ENCODE peak calls at places on chromosome 1, in four cellular contexts. One of them, this sample, is unnamed.

GRCh38 chr1:234911787-234912186 is 216.8 kb downstream of the TOMM20 start:
- DNase-seq in fibroblast of lung: no peak
- DNase-seq in astrocyte: no peak
- DNase-seq in HepG2: no peak
- DNase-seq in this sample: no peak

GRCh38 chr1:100354971-100355394 is 2.7 kb downstream of the CDC14A start:
- DNase-seq in astrocyte: peak
- DNase-seq in fibroblast of lung: peak
- DNase-seq in HepG2: peak
- DNase-seq in this sample: peak

GRCh38 chr1:116321766-116322175 is 51.3 kb upstream of the ATP1A1 start:
- DNase-seq in astrocyte: no peak
- DNase-seq in fibroblast of lung: no peak
- DNase-seq in HepG2: peak
- DNase-seq in this sample: no peak

GRCh38 chr1:179958359-179958758 is 3.7 kb downstream of the CEP350 start:
- DNase-seq in astrocyte: no peak
- DNase-seq in fibroblast of lung: no peak
- DNase-seq in HepG2: no peak
- DNase-seq in this sample: no peak

GRCh38 chr1:201656670-201657032 is 117.7 kb downstream of the NAV1 start:
- DNase-seq in HepG2: no peak
- DNase-seq in astrocyte: no peak
- DNase-seq in fibroblast of lung: peak
- DNase-seq in this sample: no peak

GRCh38 chr1:207309775-207310273 is 11.7 kb upstream of the CD55 start:
- DNase-seq in fibroblast of lung: peak
- DNase-seq in HepG2: peak
- DNase-seq in astrocyte: peak
- DNase-seq in this sample: peak

GRCh38 chr1:38444311-38444710 is 397.7 kb upstream of the POU3F1 start:
- DNase-seq in fibroblast of lung: peak
- DNase-seq in HepG2: no peak
- DNase-seq in astrocyte: peak
- DNase-seq in this sample: peak

GRCh38 chr1:193325042-193325441 is 138.6 kb upstream of the B3GALT2 start:
- DNase-seq in astrocyte: no peak
- DNase-seq in HepG2: no peak
- DNase-seq in fibroblast of lung: no peak
- DNase-seq in this sample: peak

GRCh38 chr1:35324486-35324885 is 56.0 kb downstream of the ZMYM4 start:
- DNase-seq in fibroblast of lung: peak
- DNase-seq in HepG2: no peak
- DNase-seq in astrocyte: peak
- DNase-seq in this sample: peak

GRCh38 chr1:99673285-99673684 is 27.4 kb downstream of the PALMD start:
- DNase-seq in fibroblast of lung: no peak
- DNase-seq in astrocyte: no peak
- DNase-seq in HepG2: no peak
- DNase-seq in this sample: no peak

GRCh38 chr1:7418442-7419080 is 352.5 kb upstream of the VAMP3 start:
- DNase-seq in fibroblast of lung: no peak
- DNase-seq in HepG2: no peak
- DNase-seq in astrocyte: no peak
- DNase-seq in this sample: no peak

GRCh38 chr1:19942657-19943056 is 19.2 kb upstream of the PLA2G2E start:
- DNase-seq in astrocyte: no peak
- DNase-seq in HepG2: no peak
- DNase-seq in fibroblast of lung: no peak
- DNase-seq in this sample: no peak

GRCh38 chr1:226643701-226644540 is 95.2 kb downstream of the ITPKB start:
- DNase-seq in fibroblast of lung: no peak
- DNase-seq in HepG2: no peak
- DNase-seq in astrocyte: no peak
- DNase-seq in this sample: no peak

GRCh38 chr1:1264868-1265272 is 8.8 kb downstream of the UBE2J2 start:
- DNase-seq in astrocyte: peak
- DNase-seq in fibroblast of lung: peak
- DNase-seq in HepG2: no peak
- DNase-seq in this sample: peak

GRCh38 chr1:2314803-2315710 is 76.3 kb downstream of the MORN1 start:
- DNase-seq in fibroblast of lung: peak
- DNase-seq in HepG2: peak
- DNase-seq in astrocyte: no peak
- DNase-seq in this sample: no peak

GRCh38 chr1:117527566-117528102 is 78.2 kb upstream of the TENT5C start:
- DNase-seq in astrocyte: peak
- DNase-seq in fibroblast of lung: peak
- DNase-seq in HepG2: no peak
- DNase-seq in this sample: no peak

GRCh38 chr1:110148961-110149360 is 1.3 kb upstream of the SLC6A17 start:
- DNase-seq in HepG2: no peak
- DNase-seq in fibroblast of lung: no peak
- DNase-seq in astrocyte: no peak
- DNase-seq in this sample: peak

GRCh38 chr1:42165511-42166210 is 1.1 kb upstream of the GUCA2A start:
- DNase-seq in HepG2: peak
- DNase-seq in fibroblast of lung: peak
- DNase-seq in astrocyte: peak
- DNase-seq in this sample: peak

GRCh38 chr1:200150721-200151120 is 123.2 kb downstream of the NR5A2 start:
- DNase-seq in astrocyte: peak
- DNase-seq in fibroblast of lung: peak
- DNase-seq in HepG2: no peak
- DNase-seq in this sample: peak

GRCh38 chr1:234628099-234628498 is 18.1 kb upstream of the IRF2BP2 start:
- DNase-seq in HepG2: no peak
- DNase-seq in fibroblast of lung: peak
- DNase-seq in astrocyte: peak
- DNase-seq in this sample: peak

GRCh38 chr1:115877511-115877910 is 36.6 kb upstream of the NHLH2 start:
- DNase-seq in HepG2: no peak
- DNase-seq in astrocyte: no peak
- DNase-seq in fibroblast of lung: no peak
- DNase-seq in this sample: peak

GRCh38 chr1:51924455-51924854 is 45.9 kb upstream of the NRDC start:
- DNase-seq in astrocyte: peak
- DNase-seq in HepG2: no peak
- DNase-seq in fibroblast of lung: peak
- DNase-seq in this sample: no peak

GRCh38 chr1:196144588-196144987 is 463.7 kb downstream of the KCNT2 start:
- DNase-seq in HepG2: no peak
- DNase-seq in fibroblast of lung: no peak
- DNase-seq in astrocyte: no peak
- DNase-seq in this sample: no peak

GRCh38 chr1:118821801-118822200 is 166.3 kb downstream of the TBX15 start:
- DNase-seq in fibroblast of lung: no peak
- DNase-seq in astrocyte: no peak
- DNase-seq in HepG2: no peak
- DNase-seq in this sample: no peak

GRCh38 chr1:29310616-29311180 is 74.4 kb downstream of the PTPRU start:
- DNase-seq in fibroblast of lung: no peak
- DNase-seq in HepG2: no peak
- DNase-seq in astrocyte: no peak
- DNase-seq in this sample: no peak

GRCh38 chr1:38885092-38885491 is 3.7 kb upstream of the GJA9 start:
- DNase-seq in astrocyte: no peak
- DNase-seq in fibroblast of lung: no peak
- DNase-seq in HepG2: no peak
- DNase-seq in this sample: no peak

GRCh38 chr1:57204942-57205787 is 218.7 kb downstream of the DAB1 start:
- DNase-seq in astrocyte: no peak
- DNase-seq in HepG2: no peak
- DNase-seq in fibroblast of lung: peak
- DNase-seq in this sample: no peak

GRCh38 chr1:224851210-224851849 is 78.1 kb upstream of the DNAH14 start:
- DNase-seq in HepG2: peak
- DNase-seq in astrocyte: peak
- DNase-seq in fibroblast of lung: peak
- DNase-seq in this sample: peak

GRCh38 chr1:29503441-29503840 is 267.1 kb downstream of the PTPRU start:
- DNase-seq in HepG2: no peak
- DNase-seq in fibroblast of lung: no peak
- DNase-seq in astrocyte: no peak
- DNase-seq in this sample: no peak

GRCh38 chr1:41853907-41854306 is 64.8 kb downstream of the HIVEP3 start:
- DNase-seq in HepG2: no peak
- DNase-seq in astrocyte: no peak
- DNase-seq in fibroblast of lung: no peak
- DNase-seq in this sample: no peak

GRCh38 chr1:151715726-151716404 is 738 bp downstream of the CELF3 start:
- DNase-seq in astrocyte: no peak
- DNase-seq in fibroblast of lung: no peak
- DNase-seq in HepG2: peak
- DNase-seq in this sample: no peak

GRCh38 chr1:182611787-182612186 is 7.6 kb upstream of the RGS16 start:
- DNase-seq in HepG2: no peak
- DNase-seq in fibroblast of lung: no peak
- DNase-seq in astrocyte: no peak
- DNase-seq in this sample: no peak
- H2AFZ ChIP-seq in HepG2: no peak
- H2AFZ ChIP-seq in fibroblast of lung: no peak
- H2AFZ ChIP-seq in astrocyte: no peak
- H2AFZ ChIP-seq in this sample: no peak

GRCh38 chr1:94300731-94301130 is 63.3 kb upstream of the ARHGAP29 start:
- DNase-seq in fibroblast of lung: no peak
- DNase-seq in HepG2: no peak
- DNase-seq in astrocyte: no peak
- DNase-seq in this sample: no peak
- H2AFZ ChIP-seq in fibroblast of lung: no peak
- H2AFZ ChIP-seq in HepG2: no peak
- H2AFZ ChIP-seq in astrocyte: no peak
- H2AFZ ChIP-seq in this sample: no peak

GRCh38 chr1:32652244-32652962 is 1.4 kb downstream of the RBBP4 start:
- DNase-seq in astrocyte: no peak
- DNase-seq in fibroblast of lung: no peak
- DNase-seq in HepG2: no peak
- DNase-seq in this sample: no peak

GRCh38 chr1:32650752-32651460 is at the start of gene RBBP4:
- DNase-seq in astrocyte: peak
- DNase-seq in fibroblast of lung: peak
- DNase-seq in HepG2: peak
- DNase-seq in this sample: peak

GRCh38 chr1:32651461-32652073 is 559 bp downstream of the RBBP4 start:
- DNase-seq in fibroblast of lung: no peak
- DNase-seq in HepG2: no peak
- DNase-seq in astrocyte: no peak
- DNase-seq in this sample: no peak

GRCh38 chr1:32647308-32648134 is 2.8 kb downstream of the ZBTB8OS start:
- DNase-seq in fibroblast of lung: peak
- DNase-seq in HepG2: no peak
- DNase-seq in astrocyte: no peak
- DNase-seq in this sample: no peak

GRCh38 chr1:32650157-32650751 is at the start of gene ZBTB8OS:
- DNase-seq in fibroblast of lung: peak
- DNase-seq in HepG2: peak
- DNase-seq in astrocyte: peak
- DNase-seq in this sample: peak
- H2AFZ ChIP-seq in fibroblast of lung: peak
- H2AFZ ChIP-seq in HepG2: peak
- H2AFZ ChIP-seq in astrocyte: peak
- H2AFZ ChIP-seq in this sample: peak

GRCh38 chr1:65141918-65142317 is 6.1 kb upstream of the AK4 start:
- DNase-seq in fibroblast of lung: no peak
- DNase-seq in HepG2: no peak
- DNase-seq in astrocyte: no peak
- DNase-seq in this sample: no peak
- H2AFZ ChIP-seq in fibroblast of lung: no peak
- H2AFZ ChIP-seq in HepG2: no peak
- H2AFZ ChIP-seq in astrocyte: no peak
- H2AFZ ChIP-seq in this sample: peak

GRCh38 chr1:153612111-153612754 is 704 bp downstream of the S100A16 start:
- DNase-seq in HepG2: no peak
- DNase-seq in fibroblast of lung: no peak
- DNase-seq in astrocyte: no peak
- DNase-seq in this sample: no peak
- H2AFZ ChIP-seq in HepG2: no peak
- H2AFZ ChIP-seq in fibroblast of lung: no peak
- H2AFZ ChIP-seq in astrocyte: peak
- H2AFZ ChIP-seq in this sample: no peak

This sample was measured in mammary epithelial cell.